ENCODE peak calls at places on chromosome 1, in six cellular contexts. Z, N, X, U, J and C are unnamed samples.
A peak's percentile ranks its signal among the peaks of the same experiment; 100 is the strongest.

GRCh38 chr1:165116732-165117131 is 239.8 kb downstream of the LMX1A start:
- DNase-seq in Z (peak; percentile 51), N (peak; percentile 56), X (no peak), U (no peak), J (no peak), C (peak; percentile 66)

GRCh38 chr1:66505671-66506392 is 28.1 kb upstream of the SGIP1 start:
- DNase-seq in Z (no peak), N (peak; percentile 82), X (no peak), U (peak; percentile 23), J (no peak), C (no peak)

GRCh38 chr1:3745590-3746381 is 6.5 kb upstream of the CCDC27 start:
- DNase-seq in Z (no peak), N (peak; percentile 5), X (no peak), U (no peak), J (no peak), C (no peak)

GRCh38 chr1:235649722-235650163 is at the start of gene GNG4:
- DNase-seq in Z (no peak), N (no peak), X (no peak), U (no peak), J (peak; percentile 25), C (no peak)

GRCh38 chr1:6801199-6801598 is 15.9 kb downstream of the CAMTA1 start:
- DNase-seq in Z (no peak), N (no peak), X (no peak), U (peak; percentile 39), J (no peak), C (no peak)

GRCh38 chr1:42335809-42336518 is 929 bp upstream of the FOXJ3 start:
- DNase-seq in Z (peak; percentile 18), N (peak; percentile 45), X (no peak), U (no peak), J (peak; percentile 34), C (peak; percentile 24)

GRCh38 chr1:172941945-172942344 is 108.8 kb downstream of the TNFSF18 start:
- DNase-seq in Z (no peak), N (peak; percentile 41), X (no peak), U (no peak), J (no peak), C (no peak)

GRCh38 chr1:109786107-109786470 is 22.4 kb upstream of the EPS8L3 start:
- DNase-seq in Z (no peak), N (no peak), X (no peak), U (peak; percentile 6), J (peak; percentile 2), C (no peak)

GRCh38 chr1:207404849-207405525 is 49.1 kb upstream of the CR2 start:
- DNase-seq in Z (peak; percentile 68), N (peak; percentile 78), X (no peak), U (no peak), J (no peak), C (peak; percentile 28)

GRCh38 chr1:42312576-42313212 is 22.3 kb downstream of the FOXJ3 start:
- DNase-seq in Z (no peak), N (no peak), X (no peak), U (no peak), J (no peak), C (no peak)

GRCh38 chr1:159913451-159914192 is 11.7 kb downstream of the TAGLN2 start:
- DNase-seq in Z (no peak), N (no peak), X (no peak), U (no peak), J (peak; percentile 79), C (no peak)
- TF ChIP-seq POLR2A in Z (no peak), N (no peak), X (no peak), U (no peak), J (no peak), C (no peak)

DNA sequence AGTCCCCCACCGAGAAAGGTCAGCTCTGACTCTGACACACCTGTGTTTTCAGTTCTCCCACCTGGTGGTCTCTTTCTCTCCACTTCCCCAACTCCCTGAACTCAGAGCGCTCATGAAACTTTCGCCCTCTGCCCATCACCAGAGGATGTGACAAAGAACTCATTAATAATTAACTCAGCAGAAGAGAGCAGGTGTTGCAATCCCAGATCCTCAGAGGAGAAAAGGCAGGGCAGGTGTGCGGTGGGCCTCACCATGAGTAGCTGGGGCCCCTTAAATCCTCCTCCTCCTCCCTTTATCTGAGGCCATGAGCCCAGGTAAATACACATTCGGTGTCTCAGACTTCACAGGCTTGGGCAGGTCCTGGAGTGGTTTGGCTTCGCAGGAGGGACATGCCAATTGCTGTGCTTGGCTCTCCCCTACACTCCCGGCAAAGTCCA is 1.7 kb upstream of the LAMB3 start:
- DNase-seq in Z (no peak), N (no peak), X (no peak), U (no peak), J (peak; percentile 82), C (no peak)
- TF ChIP-seq POLR2A in Z (no peak), N (no peak), X (no peak), U (no peak), J (peak; percentile 28), C (no peak)

GRCh38 chr1:155840391-155840790 is 16.6 kb downstream of the GON4L start:
- DNase-seq in Z (no peak), N (no peak), X (no peak), U (no peak), J (no peak), C (no peak)

GRCh38 chr1:155831279-155831976 is 25.6 kb downstream of the GON4L start:
- DNase-seq in Z (no peak), N (no peak), X (no peak), U (no peak), J (no peak), C (no peak)

GRCh38 chr1:155835548-155835947 is 21.5 kb downstream of the GON4L start:
- DNase-seq in Z (no peak), N (no peak), X (no peak), U (no peak), J (no peak), C (no peak)

GRCh38 chr1:155833665-155834295 is 23.2 kb downstream of the GON4L start:
- DNase-seq in Z (no peak), N (no peak), X (no peak), U (no peak), J (no peak), C (no peak)

DNA sequence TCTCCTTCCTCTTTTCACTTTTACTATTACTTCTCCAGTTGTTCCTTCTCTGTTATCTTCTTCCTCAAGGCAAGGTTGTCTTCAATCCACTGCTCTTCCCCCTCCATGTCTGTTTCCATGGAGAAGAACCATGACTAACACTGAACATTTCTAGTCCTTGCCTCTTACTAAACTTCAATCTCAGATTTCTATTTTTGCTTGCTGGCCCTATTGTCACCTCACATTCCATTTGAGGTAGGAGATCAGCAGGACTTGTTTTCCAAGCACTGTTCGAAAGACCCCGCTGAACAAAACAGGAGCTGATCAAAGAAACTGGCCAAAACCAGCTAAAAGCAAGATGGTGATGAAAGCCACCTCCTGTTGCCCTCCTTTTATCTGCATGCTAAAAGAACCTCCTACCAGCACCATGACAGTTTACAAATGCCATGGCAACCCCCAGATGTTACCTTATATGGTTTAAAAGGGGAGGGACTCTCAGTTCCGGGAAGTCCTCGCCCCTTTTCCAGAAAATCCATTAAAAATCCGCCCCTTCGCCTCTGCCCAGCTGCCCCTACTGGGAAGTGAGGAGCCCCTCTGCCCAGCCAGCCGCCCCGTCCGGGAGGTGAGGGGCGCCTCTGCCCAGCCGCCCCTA is 22.6 kb downstream of the GON4L start:
- DNase-seq in Z (no peak), N (peak; percentile 70), X (no peak), U (no peak), J (no peak), C (no peak)
- TF ChIP-seq POLR2A in Z (no peak), N (no peak), X (no peak), U (no peak), J (no peak), C (no peak)

GRCh38 chr1:192580351-192580962 is 4.9 kb downstream of the RGS1 start:
- DNase-seq in Z (no peak), N (peak; percentile 68), X (no peak), U (no peak), J (peak; percentile 15), C (no peak)
- TF ChIP-seq POLR2A in Z (no peak), N (no peak), X (no peak), U (no peak), J (peak; percentile 20), C (no peak)

DNA sequence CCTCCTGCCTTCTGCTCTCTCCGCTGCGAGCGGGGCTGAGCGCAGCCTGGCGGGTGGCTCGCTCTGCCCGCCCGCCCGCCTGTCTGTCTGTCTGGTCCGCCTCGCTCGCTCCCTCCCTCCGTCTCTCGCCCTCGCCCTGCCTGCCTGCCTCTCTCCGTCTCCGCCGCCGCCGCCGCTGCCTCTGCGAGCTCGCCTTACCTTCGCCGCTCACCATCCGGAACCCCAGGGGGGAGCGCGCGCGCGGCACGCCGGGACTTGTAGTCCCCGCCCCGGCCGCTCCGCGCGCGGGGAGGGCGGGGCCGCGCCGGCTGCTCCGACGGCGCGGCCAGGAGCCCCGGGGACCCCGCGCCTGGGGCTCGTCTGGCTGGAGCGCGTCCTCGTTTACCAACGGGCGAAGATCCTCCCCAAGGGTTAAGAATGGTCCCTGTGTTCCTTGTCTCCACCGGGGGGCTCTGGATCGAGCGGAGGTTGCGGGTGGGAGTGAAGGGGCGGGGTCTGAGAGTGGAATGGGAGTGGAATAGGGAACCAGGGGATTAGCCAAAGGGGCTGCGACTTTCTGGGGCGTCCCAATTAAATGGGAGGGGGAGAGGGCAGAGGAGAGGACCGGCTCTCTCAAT is at the start of gene AHDC1:
- DNase-seq in Z (peak; percentile 80), N (peak; percentile 87), X (peak; percentile 63), U (peak; percentile 94), J (peak; percentile 93), C (peak; percentile 63)
- TF ChIP-seq POLR2A in Z (peak; percentile 65), N (peak; percentile 85), X (peak; percentile 89), U (peak; percentile 92), J (peak; percentile 85), C (peak; percentile 84)

DNA sequence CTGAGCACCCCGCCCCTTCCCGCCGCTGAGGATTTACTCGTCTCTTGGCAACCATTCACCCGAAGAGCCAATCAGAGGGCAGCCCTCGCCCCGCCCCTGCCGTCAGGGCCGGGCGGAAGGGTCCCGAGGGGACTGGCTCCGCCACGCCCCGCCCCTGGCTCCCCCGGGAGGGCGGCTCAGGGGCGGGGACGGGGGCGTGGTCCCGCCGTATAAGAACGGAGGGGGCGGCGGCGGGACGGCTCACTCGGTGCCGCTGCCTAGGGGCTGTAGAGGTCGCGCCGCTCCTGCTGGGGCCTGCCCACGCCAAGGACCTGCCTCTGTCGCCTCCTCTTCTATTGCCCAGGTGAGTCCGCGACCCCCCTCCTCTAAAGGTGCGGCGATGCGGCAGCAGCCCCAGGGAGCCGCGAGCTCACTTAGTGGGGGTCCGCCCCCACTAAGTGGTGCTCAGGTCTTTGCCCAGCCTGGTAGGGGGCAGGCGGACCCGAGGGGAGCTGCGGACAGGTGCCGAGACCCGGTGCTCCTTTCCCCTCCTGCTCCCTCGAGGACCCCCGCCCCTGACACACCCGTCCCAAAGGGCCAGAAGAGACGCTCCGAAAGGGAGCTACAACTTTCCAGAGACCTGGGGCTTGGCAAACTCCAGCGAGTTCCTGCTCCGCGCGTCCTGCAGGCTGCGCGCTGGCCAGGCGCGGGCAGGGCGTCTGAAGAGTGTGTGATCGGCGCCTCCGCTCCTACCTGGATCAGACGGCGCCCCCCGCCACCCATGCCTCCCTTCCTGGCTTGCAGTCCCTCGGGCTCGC is at the start of gene TENT5C:
- DNase-seq in Z (peak; percentile 86), N (peak; percentile 95), X (peak; percentile 86), U (peak; percentile 98), J (peak; percentile 99), C (peak; percentile 95)
- TF ChIP-seq POLR2A in Z (peak; percentile 85), N (peak; percentile 96), X (peak; percentile 88), U (peak; percentile 97), J (peak; percentile 98), C (peak; percentile 95)

GRCh38 chr1:203033287-203033686 is 7.0 kb downstream of the PPFIA4 start:
- DNase-seq in Z (no peak), N (no peak), X (no peak), U (no peak), J (no peak), C (no peak)
- TF ChIP-seq POLR2A in Z (no peak), N (no peak), X (no peak), U (no peak), J (no peak), C (no peak)